ENCODE peak calls at places on chromosomes 13 and 19, in nine cellular contexts. B is heart left ventricle, T is HepG2, M is body of pancreas, S is K562, X is A549, K is gastrocnemius medialis, G is HCT116, W is IMR-90. R is an unnamed sample. For H3K4me1, the result is how much of the 10 kb centered on the place peaks cover.

GRCh38 chr13:77767413-77767812 is 69.9 kb downstream of the SLAIN1 start:
- ATAC-seq in K (no peak), T (peak), S (no peak), M (no peak), W (no peak), B (peak), X (no peak), G (no peak), R (no peak)

GRCh38 chr19:54369082-54369691 is 4.5 kb upstream of the LAIR1 start:
- ATAC-seq in S (peak), B (no peak), M (no peak), X (no peak), K (no peak), G (no peak), W (no peak), T (no peak), R (no peak)

GRCh38 chr19:920051-920857 is 3.1 kb downstream of the KISS1R start:
- ATAC-seq in W (peak), M (peak), G (no peak), B (no peak), S (no peak), K (no peak), T (no peak), X (no peak), R (no peak)

GRCh38 chr19:11142528-11143171 is 12.9 kb downstream of the SPC24 start:
- ATAC-seq in S (peak), B (peak), K (peak), W (peak), X (peak), T (peak), G (peak), M (peak), R (peak)

GRCh38 chr13:109941951-109942350 is 155.6 kb upstream of the IRS2 start:
- ATAC-seq in T (no peak), G (no peak), M (no peak), X (no peak), W (no peak), B (no peak), K (no peak), S (no peak), R (no peak)

GRCh38 chr19:55600336-55601028 is 394 bp downstream of the ZNF524 start:
- ATAC-seq in W (peak), K (no peak), T (peak), M (no peak), B (peak), S (no peak), X (peak), G (peak), R (peak)

GRCh38 chr19:53898680-53899341 is 10.3 kb upstream of the CACNG7 start:
- ATAC-seq in K (no peak), T (no peak), W (no peak), B (no peak), S (peak), M (no peak), G (peak), X (peak), R (no peak)

GRCh38 chr19:12750851-12751250 is 740 bp upstream of the BEST2 start:
- ATAC-seq in S (no peak), K (no peak), T (no peak), X (no peak), M (no peak), G (no peak), W (no peak), B (no peak), R (no peak)

GRCh38 chr13:90686438-90686837 is 661.0 kb upstream of the MIR17HG start:
- ATAC-seq in K (no peak), M (peak), S (no peak), B (peak), X (no peak), W (peak), T (no peak), G (no peak), R (peak)

GRCh38 chr19:8208710-8209110 is 460 bp upstream of the CERS4 start:
- ATAC-seq in B (peak), K (peak), T (peak), M (peak), G (no peak), S (peak), W (peak), X (peak), R (no peak)

GRCh38 chr13:98664047-98664446 is 87.1 kb upstream of the STK24 start:
- ATAC-seq in K (no peak), S (no peak), B (no peak), M (no peak), X (no peak), W (no peak), T (no peak), G (peak), R (no peak)

GRCh38 chr13:47545630-47546029 is 455.4 kb downstream of the SUCLA2 start:
- ATAC-seq in S (no peak), T (no peak), X (no peak), K (no peak), B (no peak), W (no peak), M (no peak), G (no peak), R (no peak)

GRCh38 chr13:33009019-33009418 is 7.2 kb upstream of the KL start:
- ATAC-seq in W (no peak), X (no peak), S (no peak), K (no peak), M (no peak), G (no peak), B (no peak), T (no peak), R (no peak)

GRCh38 chr13:48646791-48647190 is 6.9 kb upstream of the CYSLTR2 start:
- ATAC-seq in M (no peak), B (peak), S (no peak), W (no peak), G (no peak), T (peak), X (peak), K (no peak), R (no peak)

GRCh38 chr13:44048326-44048725 is 168.6 kb downstream of the LACC1 start:
- ATAC-seq in M (no peak), G (no peak), X (no peak), S (no peak), K (no peak), B (no peak), T (peak), W (no peak), R (no peak)

GRCh38 chr13:46866150-46866549 is 30.7 kb downstream of the HTR2A start:
- ATAC-seq in X (no peak), T (peak), W (peak), G (peak), B (peak), S (no peak), K (no peak), M (no peak), R (peak)

DNA sequence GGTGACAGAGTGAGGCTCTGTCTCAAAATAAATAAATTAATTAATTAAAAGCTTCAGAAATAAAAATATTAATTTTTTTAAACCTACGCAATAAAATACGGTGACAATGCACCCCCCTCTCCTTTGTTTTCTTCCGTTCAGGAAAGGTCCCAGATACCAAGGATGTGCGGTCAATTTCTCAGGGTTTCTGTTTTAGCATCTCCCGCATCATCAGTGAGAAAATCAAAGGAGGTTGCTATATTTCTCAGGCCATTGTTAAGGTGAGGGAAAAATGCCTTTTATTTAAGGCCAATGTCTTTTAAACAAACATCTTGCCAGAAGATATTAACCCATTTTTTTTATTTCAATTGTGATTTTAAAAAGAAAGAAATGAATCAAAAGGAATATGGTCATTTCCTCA is 111.7 kb downstream of the INSR start:
- ATAC-seq in S (no peak), K (no peak), W (no peak), B (no peak), G (no peak), X (no peak), M (no peak), T (no peak), R (no peak)
- H3K4me1 ChIP-seq in S (under half), K (under half), W (under half), B (half or more), G (under half), X (under half), M (half or more), T (under half), R (under half)

DNA sequence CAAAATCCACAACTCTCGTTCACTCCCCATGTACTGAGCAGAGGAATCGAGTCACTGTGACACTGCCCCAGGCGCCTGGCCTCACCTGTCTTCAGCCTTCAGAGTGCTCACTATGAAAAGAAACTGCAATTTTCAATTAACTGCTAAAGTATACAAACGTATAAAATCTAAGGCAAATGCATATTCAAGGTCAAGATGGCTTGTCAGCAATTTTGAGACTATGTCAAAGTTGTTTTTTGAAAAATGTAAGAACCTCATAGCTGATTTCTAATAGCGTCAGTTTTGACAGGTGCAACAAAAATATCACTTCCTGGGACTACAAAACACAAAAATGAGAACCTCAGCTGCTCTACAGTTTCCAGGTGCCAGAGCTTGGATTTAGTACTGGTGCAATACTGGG is 31.4 kb downstream of the TUBGCP3 start:
- ATAC-seq in M (no peak), K (no peak), X (no peak), W (no peak), G (no peak), B (no peak), S (no peak), T (no peak), R (no peak)
- TF ChIP-seq POLR2A in M (no peak), K (no peak), X (no peak), W (no peak), G (no peak), B (no peak), S (no peak), T (no peak), R (no peak)

GRCh38 chr19:49927526-49928264 is 1.3 kb upstream of the ATF5 start:
- ATAC-seq in K (no peak), M (no peak), X (no peak), B (no peak), G (no peak), S (no peak), W (no peak), T (no peak), R (no peak)
- H3K4me3 ChIP-seq in K (no peak), M (no peak), X (peak), B (no peak), G (peak), S (peak), W (no peak), T (peak), R (peak)

GRCh38 chr19:47110521-47111080 is 3.0 kb downstream of the ZC3H4 start:
- ATAC-seq in W (no peak), X (no peak), M (no peak), T (no peak), G (no peak), B (no peak), S (no peak), K (no peak), R (no peak)
- H3K4me1 ChIP-seq in W (under half), X (under half), M (under half), T (half or more), G (under half), B (under half), S (under half), K (half or more), R (under half)

GRCh38 chr19:40576181-40576584 is 490 bp upstream of the SHKBP1 start:
- ATAC-seq in W (peak), B (peak), S (peak), X (peak), K (no peak), M (peak), T (peak), G (peak), R (peak)

GRCh38 chr19:40580619-40581018 is 3.9 kb downstream of the SHKBP1 start:
- ATAC-seq in G (no peak), S (no peak), W (no peak), K (no peak), M (no peak), T (no peak), X (no peak), B (no peak), R (no peak)

GRCh38 chr19:40575326-40575725 is 1.3 kb upstream of the SHKBP1 start:
- ATAC-seq in X (no peak), S (no peak), K (no peak), T (no peak), G (no peak), M (no peak), W (no peak), B (no peak), R (no peak)

GRCh38 chr19:40578442-40578908 is 1.8 kb downstream of the SHKBP1 start:
- ATAC-seq in M (no peak), G (peak), X (no peak), S (peak), B (no peak), T (no peak), K (no peak), W (no peak), R (no peak)

GRCh38 chr19:40576585-40577451 is at the start of gene SHKBP1:
- ATAC-seq in W (peak), T (peak), M (peak), G (peak), S (peak), K (peak), B (peak), X (peak), R (peak)
- TF ChIP-seq POLR2A in W (peak), T (peak), M (peak), G (no peak), S (peak), K (peak), B (no peak), X (peak), R (peak)

GRCh38 chr19:38675611-38676010 is 28.2 kb downstream of the ACTN4 start:
- ATAC-seq in W (no peak), M (no peak), S (peak), B (peak), X (no peak), T (peak), K (no peak), G (no peak), R (no peak)
- H3K4me3 ChIP-seq in W (no peak), M (no peak), S (no peak), B (no peak), X (no peak), T (no peak), K (no peak), G (no peak), R (no peak)

GRCh38 chr13:40984670-40985366 is 34.3 kb downstream of the ELF1 start:
- ATAC-seq in W (no peak), M (peak), K (no peak), T (no peak), X (no peak), S (no peak), B (no peak), G (no peak), R (no peak)

GRCh38 chr13:40987606-40988280 is 31.4 kb downstream of the ELF1 start:
- ATAC-seq in T (no peak), G (no peak), W (peak), S (no peak), B (no peak), M (no peak), X (no peak), K (no peak), R (no peak)

GRCh38 chr13:40986328-40986856 is 32.7 kb downstream of the ELF1 start:
- ATAC-seq in B (no peak), W (peak), X (no peak), G (no peak), S (no peak), T (peak), K (no peak), M (peak), R (no peak)

GRCh38 chr13:40983725-40984669 is 35.1 kb downstream of the ELF1 start:
- ATAC-seq in K (no peak), B (no peak), S (no peak), T (no peak), X (no peak), G (no peak), M (no peak), W (no peak), R (no peak)

GRCh38 chr13:40985596-40986327 is 33.4 kb downstream of the ELF1 start:
- ATAC-seq in K (no peak), S (peak), T (peak), X (no peak), W (no peak), G (no peak), M (peak), B (peak), R (no peak)
- H3K4me1 ChIP-seq in K (half or more), S (under half), T (half or more), X (under half), W (under half), G (under half), M (half or more), B (under half), R (half or more)

DNA sequence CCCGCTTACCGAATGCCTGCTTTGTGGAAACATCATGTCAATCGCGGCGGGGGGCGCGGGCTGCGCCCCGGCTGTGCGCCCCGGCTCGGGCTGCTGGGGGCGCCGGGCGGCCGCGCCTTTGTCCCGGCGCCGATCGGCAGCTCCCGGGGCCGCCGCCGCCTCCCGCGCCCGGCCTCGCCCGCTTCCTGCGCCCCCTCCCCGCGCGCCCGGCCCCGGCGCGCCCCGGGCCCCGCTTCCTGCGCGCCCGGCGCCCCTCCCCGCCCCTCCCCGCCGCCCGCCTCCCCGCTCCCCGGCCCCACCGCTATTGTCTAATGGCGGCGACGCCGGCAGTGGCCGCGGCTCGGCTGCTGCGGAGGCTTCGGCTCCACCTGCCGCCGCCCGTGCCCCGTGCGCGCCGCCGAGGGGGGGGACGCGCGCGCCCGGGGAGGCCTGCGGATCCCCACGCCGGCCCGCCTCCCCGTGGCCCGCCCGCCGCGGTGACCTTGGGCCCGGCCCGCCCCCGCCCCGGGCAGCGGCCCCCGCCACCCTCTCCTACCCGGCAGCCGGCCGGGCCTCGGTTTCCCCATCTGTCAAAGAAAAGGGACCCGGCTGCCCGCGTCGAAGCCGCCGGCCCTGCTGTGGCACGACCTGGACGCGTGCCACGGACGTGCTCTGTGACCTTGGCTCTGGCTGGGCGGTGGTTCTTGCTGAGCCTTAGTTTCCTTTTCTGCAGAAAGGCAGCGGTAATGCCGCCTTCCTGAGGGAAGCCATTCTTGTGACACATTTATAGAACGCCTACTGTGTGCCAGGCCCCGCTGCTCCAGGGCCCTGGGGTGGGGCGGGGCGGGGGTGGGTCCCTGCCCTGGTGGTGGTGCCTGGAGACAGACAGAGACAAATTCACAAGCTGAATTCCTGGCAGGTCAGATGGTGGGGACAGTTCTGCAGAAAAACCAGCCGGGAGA is at the start of gene TLE5:
- ATAC-seq in B (peak), M (peak), T (peak), G (peak), X (peak), W (peak), S (peak), K (peak), R (peak)
- TF ChIP-seq POLR2A in B (no peak), M (no peak), T (no peak), G (no peak), X (no peak), W (no peak), S (no peak), K (peak), R (peak)

GRCh38 chr19:6476155-6476895 is 5.3 kb downstream of the DENND1C start:
- ATAC-seq in K (no peak), M (peak), S (peak), T (peak), B (peak), W (peak), X (peak), G (peak), R (peak)
- H3K4me3 ChIP-seq in K (peak), M (no peak), S (peak), T (peak), B (no peak), W (peak), X (peak), G (no peak), R (no peak)